ENCODE peak calls at places on chromosomes 1 and 21, in six cellular contexts. S is GM12864, W is lung, Q is stomach, F is heart right ventricle, I is tibial artery. O is an unnamed sample.

GRCh38 chr1:202199141-202199889 is 5.7 kb downstream of the LGR6 start:
- DNase-seq in S (no peak), W (no peak), Q (peak), F (peak), I (no peak), O (peak)

GRCh38 chr1:206766251-206766856 is 4.2 kb upstream of the IL19 start:
- DNase-seq in S (no peak), W (peak), Q (peak), F (peak), I (peak), O (peak)

GRCh38 chr1:206725053-206725963 is 40.6 kb downstream of the MAPKAPK2 start:
- DNase-seq in S (no peak), W (peak), Q (peak), F (no peak), I (no peak), O (peak)

GRCh38 chr1:244111008-244111407 is 59.9 kb downstream of the ZBTB18 start:
- DNase-seq in S (no peak), W (no peak), Q (no peak), F (no peak), I (no peak), O (no peak)

GRCh38 chr21:17818158-17819113 is 720 bp downstream of the C21orf91 start:
- DNase-seq in S (no peak), W (peak), Q (peak), F (peak), I (no peak), O (peak)

GRCh38 chr1:226636847-226637096 is 88.2 kb downstream of the STUM start:
- DNase-seq in S (no peak), W (no peak), Q (no peak), F (no peak), I (no peak), O (no peak)

GRCh38 chr1:180937624-180938225 is 25.0 kb downstream of the KIAA1614 start:
- DNase-seq in S (no peak), W (no peak), Q (no peak), F (no peak), I (no peak), O (peak)

GRCh38 chr1:180916012-180916770 is 3.5 kb downstream of the KIAA1614 start:
- DNase-seq in S (no peak), W (no peak), Q (no peak), F (no peak), I (no peak), O (no peak)

GRCh38 chr21:37454869-37455503 is 88.4 kb downstream of the DYRK1A start:
- DNase-seq in S (no peak), W (no peak), Q (no peak), F (no peak), I (no peak), O (no peak)

GRCh38 chr1:244154882-244155531 is 103.9 kb downstream of the ZBTB18 start:
- DNase-seq in S (no peak), W (no peak), Q (no peak), F (no peak), I (no peak), O (no peak)

GRCh38 chr1:230753586-230754251 is 6.5 kb downstream of the CAPN9 start:
- DNase-seq in S (no peak), W (no peak), Q (peak), F (peak), I (no peak), O (peak)

GRCh38 chr1:68234094-68234493 is 1.8 kb upstream of the WLS start:
- DNase-seq in S (no peak), W (no peak), Q (no peak), F (no peak), I (no peak), O (no peak)

GRCh38 chr1:10402729-10403274 is 3.9 kb downstream of the PGD start:
- DNase-seq in S (no peak), W (no peak), Q (no peak), F (no peak), I (no peak), O (no peak)

GRCh38 chr1:50978144-50978851 is 8.3 kb downstream of the CDKN2C start:
- DNase-seq in S (no peak), W (peak), Q (peak), F (peak), I (peak), O (peak)

GRCh38 chr1:89637496-89637895 is 4.6 kb downstream of the LRRC8C start:
- DNase-seq in S (no peak), W (no peak), Q (no peak), F (no peak), I (no peak), O (no peak)

GRCh38 chr1:1435911-1436633 is 582 bp downstream of the VWA1 start:
- DNase-seq in S (no peak), W (no peak), Q (no peak), F (no peak), I (no peak), O (no peak)

GRCh38 chr1:203969846-203970245 is 103.1 kb upstream of the SOX13 start:
- DNase-seq in S (no peak), W (no peak), Q (no peak), F (no peak), I (no peak), O (no peak)

GRCh38 chr1:52952112-52952511 is 25.0 kb downstream of the SCP2 start:
- DNase-seq in S (no peak), W (no peak), Q (no peak), F (no peak), I (no peak), O (no peak)

GRCh38 chr1:224730540-224730939 is 114.4 kb downstream of the CNIH3 start:
- DNase-seq in S (no peak), W (no peak), Q (no peak), F (no peak), I (no peak), O (no peak)

GRCh38 chr1:112706505-112707216 is at the start of gene RHOC:
- DNase-seq in S (no peak), W (peak), Q (peak), F (peak), I (peak), O (no peak)
- H3K4me3 ChIP-seq in S (peak), W (peak), Q (peak), F (peak), I (peak), O (no peak)

DNA sequence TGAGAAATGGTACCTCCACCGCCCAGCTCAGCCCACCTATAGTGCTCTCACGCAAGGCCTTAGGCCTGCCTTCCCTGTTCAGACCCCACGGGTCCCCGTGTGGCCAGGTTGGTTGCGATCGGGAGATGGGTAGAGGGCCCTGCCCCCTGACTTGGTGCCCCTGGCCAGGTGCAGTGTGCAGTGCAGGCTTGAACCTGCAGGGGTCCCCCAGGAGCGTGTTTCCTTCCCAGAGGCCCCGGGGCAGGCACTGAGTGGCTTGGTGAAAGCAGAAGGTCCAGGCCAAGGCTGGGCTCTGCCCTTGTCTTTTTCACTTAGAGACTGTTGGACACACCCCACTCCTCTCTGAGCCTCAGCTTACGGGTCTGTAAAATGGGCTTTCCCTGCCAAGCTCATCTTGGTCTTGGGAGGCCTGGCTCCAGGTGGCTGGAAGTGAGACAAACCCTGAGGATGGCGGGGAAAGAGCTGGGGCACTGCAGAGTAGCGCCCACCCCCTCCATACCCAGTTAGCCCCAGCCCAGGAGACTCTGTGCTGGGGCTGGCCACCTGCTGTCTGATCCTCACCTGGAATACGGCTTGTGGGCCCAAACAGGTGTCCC is 9.3 kb upstream of the HES5 start:
- DNase-seq in S (no peak), W (no peak), Q (no peak), F (no peak), I (no peak), O (no peak)
- TF ChIP-seq CTCF in S (peak), W (no peak), Q (no peak), F (peak), I (no peak), O (peak)

GRCh38 chr1:193114485-193115095 is 7.2 kb upstream of the CDC73 start:
- DNase-seq in S (no peak), W (no peak), Q (no peak), F (no peak), I (no peak), O (no peak)
- H3K4me3 ChIP-seq in S (no peak), W (no peak), Q (no peak), F (no peak), I (no peak), O (no peak)

DNA sequence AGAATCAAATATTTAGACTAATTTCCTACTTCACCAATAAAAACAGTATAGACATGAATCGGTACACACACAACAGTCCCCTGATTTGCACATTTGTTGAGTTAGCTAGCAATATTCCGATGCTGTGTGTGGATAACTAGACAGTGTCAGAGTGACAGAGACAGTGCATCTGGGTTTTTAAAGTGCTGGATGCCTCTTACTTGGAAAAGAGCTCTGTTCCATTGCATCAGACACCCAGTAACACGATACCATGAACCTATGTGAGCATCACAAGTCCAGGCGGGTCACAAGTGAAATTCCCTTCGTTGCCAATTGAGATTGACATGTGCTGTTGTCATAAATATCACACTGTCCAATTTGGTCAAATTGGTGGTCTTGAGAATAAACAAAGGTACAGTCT is 82.0 kb upstream of the ESRRG start:
- DNase-seq in S (no peak), W (no peak), Q (no peak), F (no peak), I (no peak), O (no peak)
- TF ChIP-seq CTCF in S (no peak), W (no peak), Q (no peak), F (no peak), I (no peak), O (no peak)

GRCh38 chr1:116374340-116375164 is 1.5 kb downstream of the ATP1A1 start:
- DNase-seq in S (no peak), W (no peak), Q (no peak), F (no peak), I (no peak), O (peak)

GRCh38 chr1:116375165-116375883 is 2.3 kb downstream of the ATP1A1 start:
- DNase-seq in S (no peak), W (no peak), Q (no peak), F (no peak), I (no peak), O (no peak)

GRCh38 chr1:116375884-116376733 is 3.1 kb downstream of the ATP1A1 start:
- DNase-seq in S (no peak), W (peak), Q (peak), F (peak), I (peak), O (peak)

GRCh38 chr1:116377564-116378529 is 4.8 kb downstream of the ATP1A1 start:
- DNase-seq in S (peak), W (peak), Q (no peak), F (peak), I (peak), O (no peak)

GRCh38 chr1:116376734-116377096 is 3.7 kb downstream of the ATP1A1 start:
- DNase-seq in S (no peak), W (no peak), Q (no peak), F (no peak), I (no peak), O (no peak)
- H3K4me3 ChIP-seq in S (peak), W (no peak), Q (peak), F (peak), I (peak), O (no peak)

GRCh38 chr1:48673725-48674124 is 103.0 kb downstream of the BEND5 start:
- DNase-seq in S (no peak), W (no peak), Q (no peak), F (no peak), I (no peak), O (no peak)
- TF ChIP-seq CTCF in S (peak), W (no peak), Q (no peak), F (no peak), I (no peak), O (no peak)